ENCODE peak calls at places on chromosomes 4 and X, in six cellular contexts. H, P, I, O, J and Y are unnamed samples.

GRCh38 chr4:61427818-61428495 is 227.8 kb downstream of the ADGRL3 start:
- DNase-seq in O (no peak), J (no peak), P (no peak), H (no peak), I (no peak), Y (peak; percentile 9)

GRCh38 chrX:152601848-152602616 is 35.7 kb upstream of the GABRQ start:
- DNase-seq in I (no peak), P (peak; percentile 20), J (no peak), H (no peak), O (peak; percentile 6), Y (peak; percentile 17)

GRCh38 chr4:153151535-153152452 is 52.4 kb upstream of the TRIM2 start:
- DNase-seq in I (peak; percentile 87), P (peak; percentile 25), H (no peak), O (peak; percentile 39), J (peak; percentile 42), Y (peak; percentile 81)

GRCh38 chr4:147617841-147618421 is 734 bp downstream of the TMEM184C start:
- DNase-seq in P (no peak), O (no peak), J (no peak), H (no peak), I (no peak), Y (no peak)

GRCh38 chr4:183345261-183345660 is 23.0 kb upstream of the CLDN24 start:
- DNase-seq in O (no peak), I (no peak), J (no peak), H (no peak), P (no peak), Y (no peak)

GRCh38 chr4:56181140-56181950 is 205.9 kb downstream of the AASDH start:
- DNase-seq in O (no peak), H (no peak), J (no peak), I (no peak), P (no peak), Y (no peak)

GRCh38 chr4:184983660-184984356 is 34.5 kb upstream of the HELT start:
- DNase-seq in O (peak; percentile 95), I (peak; percentile 70), J (peak; percentile 64), P (peak; percentile 46), H (no peak), Y (peak; percentile 26)

GRCh38 chrX:51894697-51895336 is 1.4 kb downstream of the MAGED1 start:
- DNase-seq in I (no peak), J (peak; percentile 25), H (peak; percentile 2), P (no peak), O (peak; percentile 46), Y (peak; percentile 74)

GRCh38 chr4:181821039-181822004 is 421.9 kb upstream of the TENM3 start:
- DNase-seq in J (no peak), O (no peak), H (no peak), I (no peak), P (no peak), Y (peak; percentile 41)

GRCh38 chr4:65865489-65865888 is 195.2 kb upstream of the EPHA5 start:
- DNase-seq in I (no peak), H (no peak), P (peak; percentile 21), J (no peak), O (peak; percentile 2), Y (peak; percentile 8)

GRCh38 chrX:131073607-131074006 is 15.5 kb downstream of the ARHGAP36 start:
- DNase-seq in O (no peak), J (no peak), I (no peak), H (no peak), P (no peak), Y (no peak)

GRCh38 chr4:102772738-102773340 is 12.1 kb upstream of the MANBA start:
- DNase-seq in O (no peak), P (no peak), J (no peak), I (no peak), H (no peak), Y (no peak)

GRCh38 chr4:114316789-114317188 is 281.8 kb upstream of the UGT8 start:
- DNase-seq in I (no peak), H (no peak), P (no peak), O (peak; percentile 46), J (no peak), Y (no peak)

GRCh38 chr4:25068386-25068785 is 37.6 kb upstream of the LGI2 start:
- DNase-seq in H (no peak), P (no peak), O (no peak), J (no peak), I (no peak), Y (no peak)

GRCh38 chrX:133229361-133229760 is 11.2 kb upstream of the TFDP3 start:
- DNase-seq in O (no peak), J (no peak), I (no peak), P (no peak), H (no peak), Y (no peak)

GRCh38 chrX:29487714-29488113 is 727.6 kb upstream of the MAGEB2 start:
- DNase-seq in O (no peak), I (no peak), H (no peak), P (no peak), J (no peak), Y (no peak)

GRCh38 chr4:110306363-110306762 is 107.9 kb upstream of the ELOVL6 start:
- DNase-seq in I (no peak), P (no peak), O (peak; percentile 33), H (no peak), J (no peak), Y (no peak)

DNA sequence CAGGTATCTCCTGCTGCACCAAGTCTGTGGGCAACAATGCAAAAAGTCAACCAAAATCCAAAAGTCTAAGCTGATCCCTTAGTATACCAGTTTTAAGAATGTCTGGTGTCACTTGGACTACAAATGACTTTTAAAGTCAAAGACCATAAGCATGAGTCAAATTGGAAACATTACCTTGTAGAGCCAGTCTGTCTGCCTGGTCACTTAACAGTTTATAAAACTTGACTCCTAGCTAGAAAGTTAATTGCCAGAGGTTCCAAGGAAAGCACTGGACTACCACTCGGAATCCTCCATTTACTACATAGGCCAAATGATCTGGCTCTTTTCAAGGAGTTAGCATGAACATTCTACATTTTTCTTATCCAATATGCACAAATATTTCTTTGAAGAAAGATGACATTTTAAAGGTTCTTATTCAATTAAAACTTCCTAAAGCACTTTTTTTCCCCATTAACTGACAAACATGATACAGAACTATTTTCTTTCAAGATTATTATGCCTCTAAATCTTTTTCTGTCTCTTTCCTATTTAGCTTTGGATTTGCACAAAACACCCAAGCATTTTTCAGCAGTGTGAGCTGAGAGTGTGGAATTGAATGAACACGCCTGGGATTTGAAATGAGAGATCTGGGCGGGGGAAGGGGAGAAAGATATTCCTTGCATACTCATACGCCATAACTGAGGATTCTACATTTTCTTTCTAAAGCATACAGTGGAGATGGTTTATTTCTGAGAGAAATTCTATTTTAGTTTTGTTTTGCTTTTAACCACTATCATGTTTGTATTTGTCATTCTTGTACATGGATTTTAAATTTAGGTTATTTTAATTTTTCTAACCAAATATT is 188.4 kb downstream of the SHROOM3 start:
- DNase-seq in J (no peak), I (no peak), P (no peak), H (no peak), O (no peak), Y (no peak)
- H3K4me1 ChIP-seq in J (no peaks in the 10 kb centered on the region), I (peaks cover 34% of the 10 kb centered on the region), P (peaks cover 17% of the 10 kb centered on the region), H (no peaks in the 10 kb centered on the region), O (peaks cover 31% of the 10 kb centered on the region), Y (peaks cover 16% of the 10 kb centered on the region)

DNA sequence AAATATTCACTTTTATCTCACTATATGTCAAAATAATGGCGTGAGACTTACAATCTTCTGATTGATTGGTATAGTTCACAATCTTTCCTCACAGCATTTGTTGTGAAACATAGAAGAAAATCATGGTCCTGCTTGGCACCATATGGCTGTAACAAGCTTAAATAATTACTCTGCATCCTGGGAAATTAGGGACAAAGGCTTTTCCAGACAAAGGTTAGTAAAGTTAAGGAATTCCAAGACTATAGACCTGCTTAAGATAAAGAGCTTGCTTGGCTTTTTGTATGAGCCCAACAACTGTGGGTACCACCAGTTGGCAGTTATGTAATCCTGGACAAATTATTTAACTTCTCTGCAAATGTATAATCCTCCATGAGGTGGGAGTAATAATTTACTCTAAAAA is 3.4 kb upstream of the PCDH18 start:
- DNase-seq in I (no peak), O (no peak), P (no peak), H (no peak), J (no peak), Y (no peak)
- H3K27ac ChIP-seq in I (no peak overlapping the region), O (no peak overlapping the region), P (no peak overlapping the region), H (no peak overlapping the region), J (peak overlapping the region; percentile 86), Y (no peak overlapping the region)

DNA sequence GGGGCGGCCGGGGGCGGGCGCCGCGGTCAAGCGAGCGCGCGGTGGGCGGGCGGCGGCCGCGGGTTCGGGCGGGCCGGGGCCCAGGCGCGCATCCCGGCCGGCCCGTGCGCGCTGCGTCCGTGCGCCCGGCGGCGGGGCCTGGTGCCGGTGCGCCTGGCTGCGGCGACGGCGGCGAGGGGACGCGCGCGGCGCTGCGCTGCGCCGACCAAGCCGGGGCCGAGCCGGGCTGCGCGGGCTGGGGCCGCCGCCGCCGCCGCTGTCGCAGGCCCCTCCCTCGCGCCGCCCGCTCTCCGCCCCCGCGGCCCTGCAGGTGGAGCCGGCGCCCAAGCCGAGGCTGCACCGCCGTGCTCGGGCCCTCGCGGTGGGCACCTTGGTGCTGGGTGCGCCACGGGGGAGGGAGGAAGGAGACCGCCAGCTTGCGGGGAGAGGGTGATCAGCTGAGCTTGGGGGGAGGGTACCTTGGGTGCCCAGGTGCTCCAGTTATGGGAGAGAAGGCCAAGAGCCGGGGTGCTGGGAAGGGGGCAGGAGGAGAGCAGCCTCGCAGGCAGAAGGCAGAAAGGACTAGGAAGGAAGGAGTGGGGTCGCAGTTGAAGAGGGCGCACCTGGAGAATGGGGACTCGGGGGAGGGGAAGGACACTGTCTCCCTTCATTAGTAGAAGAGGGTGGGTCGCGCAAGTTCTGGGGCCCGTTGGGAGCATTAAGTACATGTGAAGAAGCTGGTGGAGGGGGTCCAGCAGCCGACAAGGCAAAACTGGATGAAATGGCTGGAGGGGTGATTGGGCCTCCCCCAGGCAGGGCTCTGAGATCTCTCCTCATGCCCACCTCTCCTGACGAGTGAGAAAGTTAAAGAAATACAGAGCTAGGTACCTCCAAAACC is at the start of gene PPP2R2C:
- DNase-seq in P (peak; percentile 26), H (no peak), O (peak; percentile 81), I (no peak), J (no peak), Y (no peak)
- H3K4me3 ChIP-seq in P (peak within 1 kb of the TSS; percentile 84), H (no peak within 1 kb of the TSS), O (no peak within 1 kb of the TSS), I (no peak within 1 kb of the TSS), J (peak within 1 kb of the TSS; percentile 48), Y (no peak within 1 kb of the TSS)

GRCh38 chr4:1741208-1741607 is 19.9 kb downstream of the TACC3 start:
- DNase-seq in I (no peak), J (no peak), O (no peak), P (no peak), H (no peak), Y (no peak)

GRCh38 chr4:1738410-1738809 is 17.1 kb downstream of the TACC3 start:
- DNase-seq in I (no peak), H (no peak), J (no peak), P (no peak), O (no peak), Y (no peak)

GRCh38 chr4:1737666-1738065 is 16.3 kb downstream of the TACC3 start:
- DNase-seq in O (no peak), P (no peak), J (no peak), I (no peak), H (no peak), Y (no peak)

GRCh38 chr4:1739358-1739757 is 18.0 kb downstream of the TACC3 start:
- DNase-seq in O (no peak), P (no peak), J (no peak), H (no peak), I (no peak), Y (no peak)

DNA sequence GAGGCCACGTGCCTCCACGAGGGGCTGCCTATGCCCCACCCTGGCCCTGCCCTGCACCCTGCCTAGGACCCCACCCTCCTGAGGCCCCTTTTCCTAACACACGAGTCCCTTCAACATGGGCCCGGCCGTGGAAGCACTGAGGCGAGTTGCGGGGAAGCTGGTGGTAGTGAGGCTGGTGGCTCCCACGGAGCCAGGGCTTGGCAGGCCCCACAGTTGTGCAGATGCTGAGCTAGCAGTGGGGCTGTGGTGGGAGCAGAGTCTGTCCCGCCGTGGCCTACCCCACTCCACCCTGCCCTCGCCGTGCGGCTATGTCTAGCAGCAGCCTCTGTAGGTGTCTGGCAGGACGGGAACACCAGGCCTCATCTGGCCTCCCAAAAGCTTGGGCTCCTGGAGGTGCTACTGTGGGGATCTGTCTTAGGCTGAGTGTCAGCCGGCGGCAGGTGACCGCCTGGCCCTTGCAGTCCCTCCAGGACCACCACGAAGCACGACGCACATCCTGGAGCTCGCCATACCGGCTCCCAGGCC is 18.8 kb downstream of the TACC3 start:
- DNase-seq in P (no peak), I (no peak), O (no peak), J (no peak), H (no peak), Y (no peak)
- H3K4me1 ChIP-seq in P (no peaks in the 10 kb centered on the region), I (no peaks in the 10 kb centered on the region), O (no peaks in the 10 kb centered on the region), J (no peaks in the 10 kb centered on the region), H (no peaks in the 10 kb centered on the region), Y (no peaks in the 10 kb centered on the region)